ENCODE peak calls at places on chromosomes 12 and 14, in seven cellular contexts. U, X, H, K, C, L and I are unnamed samples. For H3K36me3, the result is how much of the 10 kb centered on the place peaks cover.

GRCh38 chr14:97106166-97106565 is 309.0 kb downstream of the VRK1 start:
- DNase-seq in U (no peak), X (peak), H (no peak), K (no peak), C (no peak), L (no peak), I (no peak)

GRCh38 chr14:67704484-67705089 is 2.9 kb downstream of the RDH12 start:
- DNase-seq in U (no peak), X (peak), H (no peak), K (no peak), C (peak), L (peak), I (no peak)

GRCh38 chr12:90593596-90594290 is 361.2 kb downstream of the CCER1 start:
- DNase-seq in U (no peak), X (no peak), H (no peak), K (no peak), C (peak), L (no peak), I (no peak)

GRCh38 chr14:32509632-32510187 is 180.6 kb downstream of the AKAP6 start:
- DNase-seq in U (peak), X (no peak), H (peak), K (peak), C (peak), L (no peak), I (peak)

GRCh38 chr14:75981426-75981825 is 369 bp downstream of the TGFB3 start:
- DNase-seq in U (peak), X (peak), H (no peak), K (no peak), C (no peak), L (peak), I (no peak)

GRCh38 chr12:12999276-12999958 is 648 bp downstream of the HEBP1 start:
- DNase-seq in U (no peak), X (peak), H (no peak), K (no peak), C (no peak), L (peak), I (no peak)

GRCh38 chr12:53232641-53233538 is 881 bp upstream of the RARG start:
- DNase-seq in U (peak), X (peak), H (peak), K (no peak), C (no peak), L (peak), I (no peak)

GRCh38 chr14:90517431-90517841 is 120.6 kb downstream of the CALM1 start:
- DNase-seq in U (no peak), X (no peak), H (no peak), K (no peak), C (no peak), L (no peak), I (no peak)

GRCh38 chr12:18239561-18239960 is 21.8 kb upstream of the PIK3C2G start:
- DNase-seq in U (no peak), X (no peak), H (no peak), K (no peak), C (no peak), L (no peak), I (no peak)

GRCh38 chr14:91929700-91930099 is 17.8 kb downstream of the FBLN5 start:
- DNase-seq in U (no peak), X (no peak), H (no peak), K (no peak), C (peak), L (no peak), I (peak)

GRCh38 chr14:31969371-31969770 is 107.7 kb upstream of the ARHGAP5 start:
- DNase-seq in U (no peak), X (no peak), H (no peak), K (no peak), C (no peak), L (no peak), I (no peak)

GRCh38 chr12:29309320-29309902 is 71.6 kb downstream of the ERGIC2 start:
- DNase-seq in U (no peak), X (peak), H (no peak), K (no peak), C (peak), L (peak), I (no peak)

GRCh38 chr12:115752913-115753726 is 524.4 kb downstream of the MED13L start:
- DNase-seq in U (no peak), X (peak), H (no peak), K (peak), C (peak), L (peak), I (no peak)

GRCh38 chr12:92233346-92234015 is 87.8 kb upstream of the BTG1 start:
- DNase-seq in U (no peak), X (no peak), H (no peak), K (no peak), C (no peak), L (no peak), I (no peak)

GRCh38 chr14:67577909-67578749 is 21.9 kb downstream of the PIGH start:
- DNase-seq in U (peak), X (no peak), H (no peak), K (no peak), C (no peak), L (no peak), I (peak)

GRCh38 chr12:113868365-113868764 is 97.8 kb downstream of the RBM19 start:
- DNase-seq in U (no peak), X (no peak), H (no peak), K (no peak), C (no peak), L (no peak), I (no peak)

GRCh38 chr12:84842406-84843013 is 70.1 kb downstream of the SLC6A15 start:
- DNase-seq in U (no peak), X (peak), H (no peak), K (no peak), C (peak), L (peak), I (no peak)

GRCh38 chr12:51409846-51410245 is 14.8 kb upstream of the SLC4A8 start:
- DNase-seq in U (no peak), X (peak), H (no peak), K (no peak), C (no peak), L (peak), I (no peak)

GRCh38 chr14:63663428-63664142 is 21.9 kb upstream of the WDR89 start:
- DNase-seq in U (no peak), X (no peak), H (no peak), K (no peak), C (no peak), L (no peak), I (no peak)

GRCh38 chr12:43816168-43816567 is 10.1 kb upstream of the TWF1 start:
- DNase-seq in U (no peak), X (no peak), H (no peak), K (no peak), C (peak), L (no peak), I (no peak)

GRCh38 chr12:42612258-42612608 is 22.7 kb upstream of the PRICKLE1 start:
- DNase-seq in U (no peak), X (no peak), H (no peak), K (no peak), C (no peak), L (no peak), I (no peak)

GRCh38 chr12:4286228-4286627 is 12.7 kb downstream of the CCND2 start:
- DNase-seq in U (no peak), X (no peak), H (no peak), K (no peak), C (no peak), L (no peak), I (peak)

GRCh38 chr14:57025456-57025855 is 215.2 kb upstream of the OTX2 start:
- DNase-seq in U (no peak), X (no peak), H (no peak), K (no peak), C (no peak), L (no peak), I (no peak)

GRCh38 chr12:75488553-75488952 is 8.0 kb downstream of the GLIPR1 start:
- DNase-seq in U (no peak), X (peak), H (no peak), K (no peak), C (peak), L (peak), I (no peak)

GRCh38 chr12:52662093-52663006 is 10.3 kb upstream of the KRT2 start:
- DNase-seq in U (no peak), X (no peak), H (no peak), K (no peak), C (no peak), L (no peak), I (peak)

GRCh38 chr14:76753799-76754198 is 7.5 kb upstream of the VASH1 start:
- DNase-seq in U (no peak), X (no peak), H (no peak), K (no peak), C (no peak), L (no peak), I (no peak)

GRCh38 chr12:89029961-89030360 is 322.3 kb downstream of the DUSP6 start:
- DNase-seq in U (no peak), X (no peak), H (no peak), K (no peak), C (peak), L (no peak), I (no peak)

GRCh38 chr12:12913626-12914388 is 22.4 kb downstream of the GPRC5A start:
- DNase-seq in U (no peak), X (no peak), H (no peak), K (no peak), C (no peak), L (peak), I (no peak)

GRCh38 chr12:57848208-57848607 is 1.7 kb upstream of the CTDSP2 start:
- DNase-seq in U (no peak), X (no peak), H (no peak), K (no peak), C (no peak), L (no peak), I (no peak)

GRCh38 chr14:44531648-44532047 is 24.6 kb upstream of the FSCB start:
- DNase-seq in U (no peak), X (no peak), H (no peak), K (no peak), C (no peak), L (no peak), I (no peak)

GRCh38 chr14:106094654-106095189 is 568.3 kb downstream of the TMEM121 start:
- DNase-seq in U (no peak), X (no peak), H (no peak), K (no peak), C (no peak), L (no peak), I (no peak)
- TF ChIP-seq CTCF in U (no peak), X (no peak), H (no peak), K (no peak), C (peak), L (no peak), I (no peak)

GRCh38 chr12:46524778-46525177 is 152.2 kb upstream of the SLC38A2 start:
- DNase-seq in U (peak), X (peak), H (peak), K (peak), C (peak), L (peak), I (peak)

GRCh38 chr12:46522141-46522540 is 149.6 kb upstream of the SLC38A2 start:
- DNase-seq in U (no peak), X (no peak), H (no peak), K (no peak), C (no peak), L (no peak), I (no peak)

GRCh38 chr12:46523446-46523845 is 150.9 kb upstream of the SLC38A2 start:
- DNase-seq in U (no peak), X (no peak), H (no peak), K (no peak), C (peak), L (no peak), I (no peak)

GRCh38 chr12:46526231-46526630 is 153.7 kb upstream of the SLC38A2 start:
- DNase-seq in U (no peak), X (no peak), H (no peak), K (no peak), C (no peak), L (no peak), I (no peak)

DNA sequence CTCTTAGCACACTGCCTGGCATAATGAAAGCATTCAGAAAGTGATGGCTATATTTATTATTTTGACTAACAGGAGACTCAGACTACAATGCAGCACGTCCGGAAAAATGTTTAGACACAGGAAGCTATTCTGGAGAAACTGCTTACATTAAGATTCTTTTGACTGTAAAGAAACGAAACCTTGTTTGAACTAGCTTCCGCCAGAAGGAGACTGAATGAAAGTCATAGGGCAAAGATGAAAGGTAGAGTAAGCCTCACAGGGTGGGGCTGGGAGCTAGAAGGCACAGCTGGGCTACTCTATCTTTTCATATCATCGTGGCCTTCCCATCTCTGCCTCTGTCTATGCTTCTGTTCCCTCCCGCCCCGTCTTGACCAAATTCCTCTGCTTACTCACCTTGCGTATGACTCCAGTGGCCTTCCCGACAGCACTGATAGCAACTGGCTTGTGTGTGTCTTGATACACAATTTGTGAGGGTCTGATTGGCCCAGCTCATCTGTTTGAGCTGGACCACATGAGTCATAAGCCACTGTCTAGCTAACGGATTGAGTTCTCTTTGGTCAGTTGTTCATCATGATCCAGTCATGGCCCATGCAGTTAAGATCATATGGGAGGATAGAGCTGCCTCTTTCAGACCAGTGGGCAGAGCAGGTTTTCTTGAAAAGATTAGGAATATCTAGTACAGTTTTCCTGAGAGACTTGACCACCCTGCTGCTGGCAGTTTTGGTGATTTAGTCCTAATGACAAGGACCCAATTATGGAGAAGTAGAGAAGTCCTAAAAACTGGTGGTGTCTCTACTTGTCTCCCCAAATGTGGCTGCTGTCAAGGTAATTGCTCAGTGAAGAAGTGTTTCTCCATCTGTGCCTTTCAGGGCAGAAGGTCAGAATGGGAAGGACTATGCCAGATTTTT is 151.5 kb upstream of the SLC38A2 start:
- DNase-seq in U (no peak), X (no peak), H (no peak), K (no peak), C (peak), L (no peak), I (no peak)
- H3K27ac ChIP-seq in U (peak), X (no peak), H (peak), K (peak), C (peak), L (peak), I (peak)

DNA sequence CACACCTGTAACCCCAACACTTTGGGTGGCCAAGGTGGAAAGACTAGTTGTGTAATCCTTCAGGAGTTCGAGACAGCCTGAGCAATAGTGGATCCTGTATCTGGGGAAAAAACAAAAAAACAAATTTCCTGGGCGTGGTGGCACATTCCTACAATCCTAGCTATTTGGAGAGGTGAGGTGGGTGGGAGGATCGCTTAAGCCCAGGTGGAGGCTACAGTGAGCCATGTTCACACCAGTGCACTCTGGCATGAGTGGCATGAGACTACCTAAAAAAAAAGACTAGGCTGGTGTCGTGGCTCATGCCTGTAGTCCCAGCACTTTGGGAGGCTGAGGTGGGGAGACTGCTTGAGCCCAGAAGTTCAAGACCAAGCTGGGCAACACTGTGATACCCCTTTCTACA is 17.2 kb downstream of the PTGES3 start:
- DNase-seq in U (no peak), X (no peak), H (no peak), K (no peak), C (no peak), L (no peak), I (no peak)
- H3K36me3 ChIP-seq in U (under half), X (half or more), H (under half), K (under half), C (under half), L (half or more), I (half or more)

GRCh38 chr12:108629824-108630476 is 3.7 kb downstream of the SELPLG start:
- DNase-seq in U (no peak), X (no peak), H (peak), K (peak), C (peak), L (no peak), I (no peak)

GRCh38 chr12:108623577-108623976 is 10.1 kb downstream of the SELPLG start:
- DNase-seq in U (no peak), X (no peak), H (no peak), K (no peak), C (no peak), L (no peak), I (no peak)

GRCh38 chr12:108629156-108629555 is 4.5 kb downstream of the SELPLG start:
- DNase-seq in U (no peak), X (no peak), H (no peak), K (no peak), C (no peak), L (no peak), I (no peak)

GRCh38 chr12:108630481-108631207 is 3.0 kb downstream of the SELPLG start:
- DNase-seq in U (no peak), X (no peak), H (no peak), K (no peak), C (peak), L (no peak), I (no peak)

GRCh38 chr12:108627134-108627920 is 6.4 kb downstream of the SELPLG start:
- DNase-seq in U (no peak), X (no peak), H (no peak), K (no peak), C (no peak), L (no peak), I (no peak)
- TF ChIP-seq CTCF in U (no peak), X (no peak), H (no peak), K (no peak), C (no peak), L (no peak), I (no peak)

DNA sequence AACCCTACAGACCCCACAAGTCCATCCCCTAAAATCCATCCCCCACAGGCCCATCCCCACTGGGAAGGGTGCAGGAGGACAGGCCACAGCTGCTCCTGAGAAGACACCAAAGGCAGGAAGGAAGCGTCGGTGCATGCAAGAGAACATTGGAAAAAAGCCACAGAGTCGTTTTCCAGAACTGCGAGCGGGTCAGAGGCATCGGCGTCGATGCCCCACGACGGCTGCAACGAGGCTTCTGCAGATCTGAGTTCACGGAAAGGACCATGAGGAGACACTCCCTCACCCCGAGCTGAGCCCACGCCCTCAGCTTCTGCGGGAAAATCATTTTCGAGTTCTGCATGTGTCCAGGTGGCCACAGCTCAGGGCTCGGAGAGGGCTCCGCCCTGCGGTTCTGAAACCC is 59.7 kb upstream of the GALNT9 start:
- DNase-seq in U (peak), X (no peak), H (no peak), K (no peak), C (no peak), L (no peak), I (no peak)
- H3K27ac ChIP-seq in U (no peak), X (no peak), H (no peak), K (no peak), C (no peak), L (no peak), I (no peak)

GRCh38 chr14:101050901-101051490 is 147.5 kb upstream of the RTL1 start:
- DNase-seq in U (no peak), X (no peak), H (peak), K (no peak), C (no peak), L (no peak), I (no peak)

GRCh38 chr14:101048766-101049165 is 145.2 kb upstream of the RTL1 start:
- DNase-seq in U (no peak), X (no peak), H (peak), K (no peak), C (no peak), L (no peak), I (no peak)

GRCh38 chr14:101049511-101049910 is 146.0 kb upstream of the RTL1 start:
- DNase-seq in U (no peak), X (no peak), H (peak), K (no peak), C (no peak), L (no peak), I (no peak)

GRCh38 chr14:101047326-101047725 is 143.8 kb upstream of the RTL1 start:
- DNase-seq in U (no peak), X (no peak), H (peak), K (no peak), C (no peak), L (no peak), I (no peak)

GRCh38 chr14:101049942-101050341 is 146.4 kb upstream of the RTL1 start:
- DNase-seq in U (no peak), X (no peak), H (peak), K (no peak), C (no peak), L (no peak), I (no peak)
- H3K36me3 ChIP-seq in U (under half), X (under half), H (under half), K (under half), C (half or more), L (under half), I (under half)

DNA sequence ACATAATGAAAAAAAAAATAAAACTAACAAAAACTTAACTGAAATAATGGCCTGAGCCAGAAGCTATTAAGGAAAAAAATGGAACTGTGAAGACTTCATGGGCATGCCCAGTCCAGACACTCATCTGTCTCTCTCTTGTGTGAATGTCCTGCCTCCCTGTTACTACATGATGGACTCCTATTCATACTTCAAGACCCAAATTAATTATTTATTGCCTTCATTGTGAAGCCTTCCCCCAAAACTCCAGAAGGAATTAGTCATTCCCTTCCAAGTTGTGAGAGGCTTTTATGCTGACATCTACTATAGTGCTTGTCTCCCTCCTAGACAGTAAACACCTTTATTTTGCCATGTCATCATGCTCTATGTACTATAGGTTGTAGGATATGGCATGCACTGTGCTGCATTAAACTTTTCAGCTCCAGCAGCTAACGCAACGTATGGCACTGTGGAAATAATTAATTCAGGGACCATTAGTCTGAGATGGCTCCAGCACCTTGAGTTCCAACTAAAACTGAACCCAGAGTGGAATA is 25.0 kb upstream of the C12orf42 start:
- DNase-seq in U (no peak), X (no peak), H (no peak), K (no peak), C (no peak), L (no peak), I (no peak)
- TF ChIP-seq CTCF in U (no peak), X (no peak), H (no peak), K (no peak), C (no peak), L (no peak), I (no peak)

GRCh38 chr12:107032266-107032665 is 45.3 kb upstream of the MTERF2 start:
- DNase-seq in U (no peak), X (no peak), H (no peak), K (no peak), C (no peak), L (no peak), I (no peak)

GRCh38 chr12:107025691-107026090 is 38.7 kb upstream of the MTERF2 start:
- DNase-seq in U (no peak), X (peak), H (no peak), K (no peak), C (no peak), L (no peak), I (no peak)

GRCh38 chr12:107027304-107028053 is 40.5 kb upstream of the MTERF2 start:
- DNase-seq in U (no peak), X (no peak), H (no peak), K (no peak), C (peak), L (no peak), I (no peak)
- H3K27ac ChIP-seq in U (peak), X (no peak), H (peak), K (no peak), C (no peak), L (no peak), I (peak)